ENCODE peak calls at places on chromosomes 2 and 18, in four cellular contexts. J, K, B and Z are unnamed samples.

GRCh38 chr18:35027206-35027605 is 14.0 kb upstream of the MAPRE2 start:
- DNase-seq in B (no peak), J (no peak), K (peak; percentile 22), Z (no peak)

GRCh38 chr18:23835506-23835905 is 146.3 kb downstream of the LAMA3 start:
- DNase-seq in J (no peak), B (no peak), K (no peak), Z (no peak)

GRCh38 chr18:79855147-79855910 is 57.6 kb downstream of the KCNG2 start:
- DNase-seq in J (no peak), B (no peak), K (no peak), Z (peak; percentile 20)

GRCh38 chr2:676647-677055 is 555 bp downstream of the TMEM18 start:
- DNase-seq in K (peak; percentile 98), B (peak; percentile 99), J (peak; percentile 99), Z (no peak)

GRCh38 chr2:37753758-37754157 is 82.3 kb upstream of the CDC42EP3 start:
- DNase-seq in B (no peak), J (no peak), K (no peak), Z (no peak)

GRCh38 chr2:143617803-143618415 is 488.7 kb downstream of the ARHGAP15 start:
- DNase-seq in J (no peak), K (no peak), B (no peak), Z (no peak)

GRCh38 chr2:147696426-147696825 is 148.4 kb upstream of the ACVR2A start:
- DNase-seq in B (no peak), K (no peak), J (no peak), Z (no peak)

GRCh38 chr2:8004250-8004681 is 677.6 kb upstream of the ID2 start:
- DNase-seq in B (no peak), J (peak; percentile 69), K (no peak), Z (no peak)

GRCh38 chr18:66193938-66194337 is 410.0 kb downstream of the CDH19 start:
- DNase-seq in J (no peak), K (no peak), B (no peak), Z (no peak)

GRCh38 chr2:186995092-186995491 is 146.1 kb upstream of the ZSWIM2 start:
- DNase-seq in J (no peak), B (no peak), K (no peak), Z (no peak)

GRCh38 chr18:27778441-27778840 is 398.5 kb downstream of the CDH2 start:
- DNase-seq in B (no peak), J (no peak), K (no peak), Z (no peak)

GRCh38 chr2:174485763-174486613 is 841 bp downstream of the GPR155 start:
- DNase-seq in K (peak; percentile 43), J (no peak), B (peak; percentile 30), Z (peak; percentile 16)

GRCh38 chr2:213266421-213266820 is 17.8 kb upstream of the SPAG16 start:
- DNase-seq in J (no peak), B (no peak), K (no peak), Z (no peak)

GRCh38 chr2:223306371-223306770 is 254.4 kb downstream of the KCNE4 start:
- DNase-seq in K (no peak), B (peak; percentile 17), J (no peak), Z (no peak)

GRCh38 chr2:240390091-240391073 is 45.1 kb upstream of the GPC1 start:
- DNase-seq in K (no peak), B (peak; percentile 50), J (no peak), Z (no peak)

GRCh38 chr2:71893646-71894045 is 254.0 kb downstream of the CYP26B1 start:
- DNase-seq in K (no peak), B (no peak), J (no peak), Z (no peak)

GRCh38 chr2:203648273-203648672 is 58.2 kb upstream of the CD28 start:
- DNase-seq in K (no peak), B (no peak), J (no peak), Z (no peak)

GRCh38 chr2:98258906-98259305 is 87.3 kb upstream of the CNGA3 start:
- DNase-seq in K (no peak), B (no peak), J (no peak), Z (no peak)

GRCh38 chr2:216881411-216881810 is 21.5 kb upstream of the TNP1 start:
- DNase-seq in K (no peak), B (no peak), J (no peak), Z (no peak)

GRCh38 chr18:41121116-41121826 is 833.8 kb upstream of the PIK3C3 start:
- DNase-seq in B (no peak), K (no peak), J (no peak), Z (no peak)

GRCh38 chr2:77590298-77590917 is 68.2 kb upstream of the LRRTM4 start:
- DNase-seq in K (no peak), B (no peak), J (no peak), Z (no peak)

GRCh38 chr18:24530630-24531111 is 70.2 kb downstream of the HRH4 start:
- DNase-seq in K (peak; percentile 7), J (no peak), B (no peak), Z (no peak)

GRCh38 chr2:109321570-109321969 is 192.6 kb downstream of the SH3RF3 start:
- DNase-seq in K (no peak), J (no peak), B (no peak), Z (no peak)

GRCh38 chr18:12879840-12880531 is 4.1 kb downstream of the PTPN2 start:
- DNase-seq in J (no peak), K (no peak), B (no peak), Z (no peak)

GRCh38 chr2:37085731-37086147 is 1.4 kb downstream of the GPATCH11 start:
- DNase-seq in B (no peak), J (no peak), K (no peak), Z (no peak)

GRCh38 chr2:105787376-105788318 is 42.9 kb downstream of the NCK2 start:
- DNase-seq in B (no peak), K (peak; percentile 73), J (no peak), Z (no peak)

GRCh38 chr2:98315957-98316356 is 30.3 kb upstream of the CNGA3 start:
- DNase-seq in B (no peak), K (no peak), J (no peak), Z (no peak)